ENCODE peak calls at places on chromosome 9, in nine cellular contexts. R is transverse colon; J is GM23248; A is CD4-positive, alpha-beta T cell; W is IMR-90; L is cardiac muscle cell; O is T-helper 2 cell; P is left ventricle myocardium inferior; G is RPMI8226. Y is an unnamed sample.

GRCh38 chr9:112437406-112437805 is 49.2 kb upstream of the KIAA1958 start:
- DNase-seq in R (no peak), J (no peak), A (no peak), W (no peak), L (no peak), O (no peak), P (no peak), G (no peak), Y (no peak)

GRCh38 chr9:91678807-91679206 is 255.2 kb upstream of the NFIL3 start:
- DNase-seq in R (no peak), J (no peak), A (no peak), W (no peak), L (no peak), O (no peak), P (no peak), G (no peak), Y (no peak)

GRCh38 chr9:33649463-33649862 is 125.4 kb downstream of the ANKRD18B start:
- DNase-seq in R (no peak), J (no peak), A (no peak), W (no peak), L (no peak), O (no peak), P (no peak), G (no peak), Y (no peak)

GRCh38 chr9:105647595-105648349 is 14.5 kb upstream of the TAL2 start:
- DNase-seq in R (no peak), J (no peak), A (no peak), W (peak; percentile 16), L (no peak), O (no peak), P (no peak), G (no peak), Y (no peak)

GRCh38 chr9:130451509-130452388 is 7.0 kb downstream of the ASS1 start:
- DNase-seq in R (peak; percentile 87), J (peak; percentile 98), A (no peak), W (peak; percentile 95), L (peak; percentile 94), O (no peak), P (peak; percentile 84), G (peak; percentile 95), Y (peak; percentile 38)

GRCh38 chr9:31776471-31776870 is 608.0 kb upstream of the ACO1 start:
- DNase-seq in R (no peak), J (no peak), A (no peak), W (no peak), L (no peak), O (no peak), P (no peak), G (no peak), Y (no peak)

GRCh38 chr9:19156026-19156474 is 28.8 kb upstream of the PLIN2 start:
- DNase-seq in R (no peak), J (no peak), A (no peak), W (no peak), L (no peak), O (no peak), P (no peak), G (no peak), Y (no peak)

GRCh38 chr9:86318187-86318586 is 35.8 kb upstream of the ISCA1 start:
- DNase-seq in R (no peak), J (no peak), A (no peak), W (no peak), L (no peak), O (no peak), P (no peak), G (no peak), Y (no peak)

GRCh38 chr9:112041536-112042243 is 133.4 kb downstream of the SUSD1 start:
- DNase-seq in R (no peak), J (peak; percentile 99), A (no peak), W (peak; percentile 100), L (no peak), O (no peak), P (no peak), G (no peak), Y (peak; percentile 95)

GRCh38 chr9:109793196-109793595 is 13.2 kb downstream of the PALM2AKAP2 start:
- DNase-seq in R (no peak), J (peak; percentile 96), A (no peak), W (peak; percentile 94), L (no peak), O (no peak), P (no peak), G (no peak), Y (no peak)

GRCh38 chr9:1005043-1005667 is 28.7 kb downstream of the DMRT3 start:
- DNase-seq in R (no peak), J (peak; percentile 79), A (no peak), W (peak; percentile 47), L (peak; percentile 77), O (no peak), P (no peak), G (peak; percentile 66), Y (peak; percentile 13)

GRCh38 chr9:90607701-90608122 is 34.9 kb downstream of the DIRAS2 start:
- DNase-seq in R (no peak), J (no peak), A (no peak), W (no peak), L (no peak), O (no peak), P (no peak), G (no peak), Y (no peak)